ENCODE peak calls at places on chromosomes 12 and 14, in seven cellular contexts. One of them, this sample, is unnamed.

GRCh38 chr14:90995785-90996184 is 64.7 kb downstream of the RPS6KA5 start:
- DNase-seq in SK-N-MC: no peak
- DNase-seq in GM12878: no peak
- DNase-seq in sigmoid colon: no peak
- DNase-seq in prostate gland: no peak
- DNase-seq in stomach: no peak
- DNase-seq in HepG2: no peak
- DNase-seq in this sample: no peak

GRCh38 chr14:57302883-57303282 is 34.1 kb downstream of the AP5M1 start:
- DNase-seq in stomach: no peak
- DNase-seq in HepG2: no peak
- DNase-seq in prostate gland: no peak
- DNase-seq in sigmoid colon: no peak
- DNase-seq in SK-N-MC: no peak
- DNase-seq in GM12878: no peak
- DNase-seq in this sample: no peak

GRCh38 chr14:102220031-102220430 is 80.3 kb downstream of the WDR20 start:
- DNase-seq in GM12878: peak
- DNase-seq in stomach: no peak
- DNase-seq in HepG2: no peak
- DNase-seq in SK-N-MC: no peak
- DNase-seq in sigmoid colon: no peak
- DNase-seq in prostate gland: no peak
- DNase-seq in this sample: no peak

GRCh38 chr14:63032056-63032455 is 13.2 kb downstream of the KCNH5 start:
- DNase-seq in prostate gland: no peak
- DNase-seq in sigmoid colon: no peak
- DNase-seq in stomach: no peak
- DNase-seq in GM12878: no peak
- DNase-seq in HepG2: no peak
- DNase-seq in SK-N-MC: no peak
- DNase-seq in this sample: no peak

GRCh38 chr12:124529595-124530276 is 37.7 kb downstream of the NCOR2 start:
- DNase-seq in stomach: no peak
- DNase-seq in prostate gland: no peak
- DNase-seq in SK-N-MC: no peak
- DNase-seq in sigmoid colon: no peak
- DNase-seq in HepG2: no peak
- DNase-seq in GM12878: no peak
- DNase-seq in this sample: no peak

GRCh38 chr12:52433501-52434095 is 573 bp downstream of the KRT75 start:
- DNase-seq in sigmoid colon: no peak
- DNase-seq in SK-N-MC: no peak
- DNase-seq in stomach: no peak
- DNase-seq in GM12878: no peak
- DNase-seq in HepG2: no peak
- DNase-seq in prostate gland: no peak
- DNase-seq in this sample: no peak

GRCh38 chr12:53495903-53496751 is 3.1 kb downstream of the MAP3K12 start:
- DNase-seq in SK-N-MC: no peak
- DNase-seq in stomach: no peak
- DNase-seq in prostate gland: no peak
- DNase-seq in sigmoid colon: peak
- DNase-seq in HepG2: peak
- DNase-seq in GM12878: peak
- DNase-seq in this sample: no peak

GRCh38 chr14:92711976-92712653 is 36.3 kb downstream of the LGMN start:
- DNase-seq in stomach: no peak
- DNase-seq in prostate gland: no peak
- DNase-seq in sigmoid colon: no peak
- DNase-seq in HepG2: no peak
- DNase-seq in GM12878: no peak
- DNase-seq in SK-N-MC: no peak
- DNase-seq in this sample: no peak

GRCh38 chr12:57475271-57476161 is 4.2 kb downstream of the ARHGAP9 start:
- DNase-seq in sigmoid colon: peak
- DNase-seq in SK-N-MC: no peak
- DNase-seq in prostate gland: no peak
- DNase-seq in HepG2: no peak
- DNase-seq in GM12878: no peak
- DNase-seq in stomach: no peak
- DNase-seq in this sample: no peak

GRCh38 chr12:108532061-108532848 is 17.2 kb downstream of the FICD start:
- DNase-seq in prostate gland: no peak
- DNase-seq in stomach: no peak
- DNase-seq in HepG2: no peak
- DNase-seq in sigmoid colon: no peak
- DNase-seq in GM12878: no peak
- DNase-seq in SK-N-MC: no peak
- DNase-seq in this sample: peak

GRCh38 chr12:32947203-32947795 is 50.7 kb upstream of the PKP2 start:
- DNase-seq in SK-N-MC: peak
- DNase-seq in stomach: no peak
- DNase-seq in GM12878: no peak
- DNase-seq in HepG2: peak
- DNase-seq in prostate gland: no peak
- DNase-seq in sigmoid colon: no peak
- DNase-seq in this sample: no peak

GRCh38 chr14:61280092-61280525 is 1.0 kb downstream of the TMEM30B start:
- DNase-seq in sigmoid colon: no peak
- DNase-seq in stomach: peak
- DNase-seq in SK-N-MC: no peak
- DNase-seq in prostate gland: peak
- DNase-seq in HepG2: no peak
- DNase-seq in GM12878: no peak
- DNase-seq in this sample: peak

GRCh38 chr12:52956987-52957386 is 8.1 kb downstream of the KRT18 start:
- DNase-seq in SK-N-MC: no peak
- DNase-seq in GM12878: no peak
- DNase-seq in HepG2: no peak
- DNase-seq in prostate gland: no peak
- DNase-seq in sigmoid colon: no peak
- DNase-seq in stomach: no peak
- DNase-seq in this sample: no peak

GRCh38 chr14:72613196-72613974 is 280.5 kb downstream of the DPF3 start:
- DNase-seq in HepG2: no peak
- DNase-seq in prostate gland: no peak
- DNase-seq in GM12878: no peak
- DNase-seq in sigmoid colon: no peak
- DNase-seq in SK-N-MC: no peak
- DNase-seq in stomach: peak
- DNase-seq in this sample: peak

DNA sequence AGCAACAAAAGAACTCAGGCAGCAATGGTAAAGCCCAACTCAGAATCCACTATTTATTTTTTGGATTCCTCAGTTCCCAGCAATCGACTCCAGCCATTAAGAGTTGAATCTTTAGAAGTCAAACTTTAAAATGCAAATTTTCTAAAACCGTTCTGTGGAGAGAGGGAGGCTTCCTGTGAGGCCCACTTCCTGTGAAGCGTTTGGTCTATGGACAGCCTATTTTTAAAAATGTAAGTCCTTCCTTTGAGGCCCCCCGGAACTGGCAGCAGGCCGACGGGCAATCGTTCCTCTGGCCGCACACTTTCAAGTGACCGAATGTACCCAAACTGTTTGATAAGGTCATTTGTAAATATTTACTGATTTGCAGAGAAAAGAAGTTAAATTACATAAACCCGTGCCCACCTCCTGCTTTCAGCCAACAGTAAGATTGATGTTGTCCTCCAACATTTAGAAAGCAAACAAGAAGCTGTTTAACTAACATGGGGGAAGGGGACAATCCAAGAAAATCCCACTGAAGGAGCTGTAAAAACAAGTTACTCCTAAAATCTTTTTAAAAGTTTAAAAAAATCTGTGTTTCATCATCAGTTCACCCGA is 65.6 kb downstream of the FOXN3 start:
- DNase-seq in GM12878: peak
- DNase-seq in stomach: peak
- DNase-seq in sigmoid colon: no peak
- DNase-seq in prostate gland: peak
- DNase-seq in SK-N-MC: peak
- DNase-seq in HepG2: peak
- DNase-seq in this sample: peak
- TF ChIP-seq POLR2AphosphoS5 in GM12878: peak
- TF ChIP-seq POLR2AphosphoS5 in stomach: peak
- TF ChIP-seq POLR2AphosphoS5 in sigmoid colon: no peak
- TF ChIP-seq POLR2AphosphoS5 in prostate gland: no peak
- TF ChIP-seq POLR2AphosphoS5 in SK-N-MC: no peak
- TF ChIP-seq POLR2AphosphoS5 in HepG2: no peak
- TF ChIP-seq POLR2AphosphoS5 in this sample: no peak

DNA sequence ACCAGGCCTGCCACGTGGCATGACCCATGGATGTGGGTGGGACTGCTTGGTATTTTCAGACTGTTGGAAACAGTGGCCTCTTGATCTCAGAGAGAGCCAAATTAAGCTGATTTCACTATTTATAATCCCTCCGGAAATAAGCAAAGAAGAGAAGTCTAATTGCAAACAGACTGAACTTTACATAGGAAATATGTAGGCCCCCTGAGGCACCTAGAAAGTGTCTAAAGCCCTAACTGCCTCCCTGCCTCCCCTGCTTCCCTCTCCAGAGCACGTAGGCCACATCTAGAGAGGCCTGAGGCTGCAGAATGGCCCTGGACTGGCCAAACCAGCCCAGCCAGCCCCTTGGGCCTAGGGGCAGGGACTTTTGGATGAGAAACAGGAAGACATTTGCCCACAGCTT is 123.8 kb downstream of the ZFP36L1 start:
- DNase-seq in SK-N-MC: peak
- DNase-seq in prostate gland: no peak
- DNase-seq in GM12878: no peak
- DNase-seq in sigmoid colon: peak
- DNase-seq in stomach: no peak
- DNase-seq in HepG2: no peak
- DNase-seq in this sample: no peak
- H3K27ac ChIP-seq in SK-N-MC: peak
- H3K27ac ChIP-seq in prostate gland: no peak
- H3K27ac ChIP-seq in GM12878: no peak
- H3K27ac ChIP-seq in sigmoid colon: peak
- H3K27ac ChIP-seq in stomach: peak
- H3K27ac ChIP-seq in HepG2: no peak
- H3K27ac ChIP-seq in this sample: peak

GRCh38 chr14:29741909-29742401 is 185.7 kb downstream of the PRKD1 start:
- DNase-seq in HepG2: no peak
- DNase-seq in sigmoid colon: no peak
- DNase-seq in prostate gland: no peak
- DNase-seq in SK-N-MC: no peak
- DNase-seq in stomach: no peak
- DNase-seq in GM12878: no peak
- DNase-seq in this sample: no peak
- H3K4me3 ChIP-seq in HepG2: no peak
- H3K4me3 ChIP-seq in sigmoid colon: no peak
- H3K4me3 ChIP-seq in prostate gland: no peak
- H3K4me3 ChIP-seq in SK-N-MC: no peak
- H3K4me3 ChIP-seq in stomach: no peak
- H3K4me3 ChIP-seq in GM12878: no peak
- H3K4me3 ChIP-seq in this sample: no peak

DNA sequence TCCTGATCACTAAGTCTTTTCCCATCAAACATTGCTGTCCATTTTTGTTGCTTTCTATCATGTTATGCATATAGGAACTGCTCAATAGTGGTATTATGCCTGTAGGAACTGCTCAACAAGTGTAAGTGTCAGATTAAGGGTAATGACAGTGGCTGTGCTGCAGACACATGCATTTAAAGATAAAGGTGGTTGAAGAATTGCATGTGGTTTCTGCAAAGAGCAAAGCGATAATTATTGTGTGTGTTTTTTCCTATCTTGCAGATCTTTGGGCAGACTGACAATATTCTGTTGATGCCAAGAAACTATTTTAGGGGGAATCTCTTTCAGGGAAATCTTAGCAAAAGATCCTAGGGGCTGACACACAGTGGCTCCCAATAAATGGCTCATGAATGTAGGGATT is 11.8 kb downstream of the ANO6 start:
- DNase-seq in stomach: no peak
- DNase-seq in sigmoid colon: no peak
- DNase-seq in HepG2: no peak
- DNase-seq in GM12878: no peak
- DNase-seq in prostate gland: no peak
- DNase-seq in SK-N-MC: no peak
- DNase-seq in this sample: no peak
- TF ChIP-seq POLR2AphosphoS5 in stomach: no peak
- TF ChIP-seq POLR2AphosphoS5 in sigmoid colon: no peak
- TF ChIP-seq POLR2AphosphoS5 in HepG2: no peak
- TF ChIP-seq POLR2AphosphoS5 in GM12878: no peak
- TF ChIP-seq POLR2AphosphoS5 in prostate gland: no peak
- TF ChIP-seq POLR2AphosphoS5 in SK-N-MC: no peak
- TF ChIP-seq POLR2AphosphoS5 in this sample: no peak

GRCh38 chr12:75944097-75944904 is 87.3 kb downstream of the PHLDA1 start:
- DNase-seq in stomach: no peak
- DNase-seq in sigmoid colon: no peak
- DNase-seq in HepG2: peak
- DNase-seq in SK-N-MC: peak
- DNase-seq in prostate gland: no peak
- DNase-seq in GM12878: peak
- DNase-seq in this sample: no peak

GRCh38 chr12:75947171-75947723 is 84.3 kb downstream of the PHLDA1 start:
- DNase-seq in GM12878: no peak
- DNase-seq in stomach: no peak
- DNase-seq in sigmoid colon: no peak
- DNase-seq in HepG2: no peak
- DNase-seq in prostate gland: no peak
- DNase-seq in SK-N-MC: no peak
- DNase-seq in this sample: no peak

GRCh38 chr12:75944905-75945412 is 86.6 kb downstream of the PHLDA1 start:
- DNase-seq in HepG2: no peak
- DNase-seq in sigmoid colon: no peak
- DNase-seq in SK-N-MC: no peak
- DNase-seq in prostate gland: no peak
- DNase-seq in GM12878: no peak
- DNase-seq in stomach: no peak
- DNase-seq in this sample: no peak

GRCh38 chr12:75943730-75944096 is 87.9 kb downstream of the PHLDA1 start:
- DNase-seq in SK-N-MC: no peak
- DNase-seq in HepG2: peak
- DNase-seq in stomach: no peak
- DNase-seq in prostate gland: no peak
- DNase-seq in GM12878: no peak
- DNase-seq in sigmoid colon: no peak
- DNase-seq in this sample: no peak

DNA sequence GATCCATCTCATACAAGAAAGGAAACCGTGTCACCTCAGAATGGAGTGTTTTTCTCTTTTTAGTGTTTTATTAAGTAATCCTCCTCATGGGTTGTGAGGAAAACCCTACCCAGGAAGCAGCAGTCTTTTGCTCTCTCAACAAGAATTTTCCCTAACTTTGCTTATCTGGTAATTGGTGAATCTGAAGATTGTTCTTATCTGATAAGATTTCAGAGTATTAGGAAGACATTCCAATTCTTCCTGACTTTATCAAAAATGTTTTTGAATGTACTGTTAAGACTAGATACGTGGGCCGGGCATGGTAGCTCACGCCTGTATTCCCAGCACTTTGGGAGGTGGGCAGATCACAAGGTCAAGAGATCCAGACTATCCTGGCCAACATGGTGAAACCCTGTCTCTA is 86.0 kb downstream of the PHLDA1 start:
- DNase-seq in SK-N-MC: no peak
- DNase-seq in prostate gland: no peak
- DNase-seq in HepG2: no peak
- DNase-seq in stomach: no peak
- DNase-seq in sigmoid colon: no peak
- DNase-seq in GM12878: no peak
- DNase-seq in this sample: no peak
- H3K27ac ChIP-seq in SK-N-MC: no peak
- H3K27ac ChIP-seq in prostate gland: no peak
- H3K27ac ChIP-seq in HepG2: peak
- H3K27ac ChIP-seq in stomach: no peak
- H3K27ac ChIP-seq in sigmoid colon: no peak
- H3K27ac ChIP-seq in GM12878: no peak
- H3K27ac ChIP-seq in this sample: no peak